ENCODE peak calls at places on chromosomes 4 and X, in seven cellular contexts. One of them, this sample, is unnamed.

GRCh38 chr4:187782425-187782824 is 213.1 kb upstream of the ZFP42 start:
- DNase-seq in mesenchymal stem cell: no peak
- DNase-seq in neuronal stem cell: no peak
- DNase-seq in mesendoderm: no peak
- DNase-seq in trophoblast cell: no peak
- DNase-seq in H9: no peak
- DNase-seq in H1: no peak
- DNase-seq in this sample: no peak

GRCh38 chr4:129342820-129343219 is 246.9 kb downstream of the C4orf33 start:
- DNase-seq in mesenchymal stem cell: peak; percentile 91
- DNase-seq in neuronal stem cell: no peak
- DNase-seq in mesendoderm: no peak
- DNase-seq in trophoblast cell: no peak
- DNase-seq in H9: no peak
- DNase-seq in H1: no peak
- DNase-seq in this sample: peak; percentile 67

GRCh38 chrX:12949927-12950656 is 24.8 kb upstream of the TMSB4X start:
- DNase-seq in mesenchymal stem cell: peak; percentile 94
- DNase-seq in neuronal stem cell: no peak
- DNase-seq in mesendoderm: no peak
- DNase-seq in trophoblast cell: peak; percentile 55
- DNase-seq in H9: no peak
- DNase-seq in H1: no peak
- DNase-seq in this sample: peak; percentile 92

GRCh38 chr4:21507439-21507838 is 441.1 kb downstream of the KCNIP4 start:
- DNase-seq in mesenchymal stem cell: peak; percentile 30
- DNase-seq in neuronal stem cell: no peak
- DNase-seq in mesendoderm: peak; percentile 30
- DNase-seq in trophoblast cell: no peak
- DNase-seq in H9: no peak
- DNase-seq in H1: no peak
- DNase-seq in this sample: no peak

GRCh38 chrX:48852857-48853256 is 17.4 kb upstream of the PCSK1N start:
- DNase-seq in mesenchymal stem cell: no peak
- DNase-seq in neuronal stem cell: no peak
- DNase-seq in mesendoderm: no peak
- DNase-seq in trophoblast cell: no peak
- DNase-seq in H9: no peak
- DNase-seq in H1: no peak
- DNase-seq in this sample: no peak

GRCh38 chrX:39613997-39614679 is 483.6 kb downstream of the BCOR start:
- DNase-seq in mesenchymal stem cell: no peak
- DNase-seq in neuronal stem cell: no peak
- DNase-seq in mesendoderm: peak; percentile 4
- DNase-seq in trophoblast cell: no peak
- DNase-seq in H9: peak; percentile 72
- DNase-seq in H1: peak; percentile 25
- DNase-seq in this sample: no peak

GRCh38 chrX:16061296-16061695 is 62.1 kb upstream of the GRPR start:
- DNase-seq in mesenchymal stem cell: no peak
- DNase-seq in neuronal stem cell: no peak
- DNase-seq in mesendoderm: no peak
- DNase-seq in trophoblast cell: no peak
- DNase-seq in H9: no peak
- DNase-seq in H1: no peak
- DNase-seq in this sample: no peak

GRCh38 chr4:141425124-141425523 is 204.4 kb downstream of the ZNF330 start:
- DNase-seq in mesenchymal stem cell: peak; percentile 72
- DNase-seq in neuronal stem cell: no peak
- DNase-seq in mesendoderm: peak; percentile 1
- DNase-seq in trophoblast cell: no peak
- DNase-seq in H9: no peak
- DNase-seq in H1: no peak
- DNase-seq in this sample: peak; percentile 93

GRCh38 chrX:132467029-132467428 is 21.8 kb downstream of the MBNL3 start:
- DNase-seq in mesenchymal stem cell: peak; percentile 75
- DNase-seq in neuronal stem cell: no peak
- DNase-seq in mesendoderm: no peak
- DNase-seq in trophoblast cell: peak; percentile 25
- DNase-seq in H9: no peak
- DNase-seq in H1: no peak
- DNase-seq in this sample: peak; percentile 25

GRCh38 chrX:132474522-132474921 is 14.3 kb downstream of the MBNL3 start:
- DNase-seq in mesenchymal stem cell: no peak
- DNase-seq in neuronal stem cell: no peak
- DNase-seq in mesendoderm: no peak
- DNase-seq in trophoblast cell: no peak
- DNase-seq in H9: no peak
- DNase-seq in H1: no peak
- DNase-seq in this sample: no peak

GRCh38 chrX:132468454-132468853 is 20.4 kb downstream of the MBNL3 start:
- DNase-seq in mesenchymal stem cell: no peak
- DNase-seq in neuronal stem cell: no peak
- DNase-seq in mesendoderm: no peak
- DNase-seq in trophoblast cell: no peak
- DNase-seq in H9: no peak
- DNase-seq in H1: no peak
- DNase-seq in this sample: no peak

GRCh38 chrX:132470830-132471229 is 18.0 kb downstream of the MBNL3 start:
- DNase-seq in mesenchymal stem cell: no peak
- DNase-seq in neuronal stem cell: no peak
- DNase-seq in mesendoderm: peak; percentile 13
- DNase-seq in trophoblast cell: no peak
- DNase-seq in H9: no peak
- DNase-seq in H1: no peak
- DNase-seq in this sample: no peak

DNA sequence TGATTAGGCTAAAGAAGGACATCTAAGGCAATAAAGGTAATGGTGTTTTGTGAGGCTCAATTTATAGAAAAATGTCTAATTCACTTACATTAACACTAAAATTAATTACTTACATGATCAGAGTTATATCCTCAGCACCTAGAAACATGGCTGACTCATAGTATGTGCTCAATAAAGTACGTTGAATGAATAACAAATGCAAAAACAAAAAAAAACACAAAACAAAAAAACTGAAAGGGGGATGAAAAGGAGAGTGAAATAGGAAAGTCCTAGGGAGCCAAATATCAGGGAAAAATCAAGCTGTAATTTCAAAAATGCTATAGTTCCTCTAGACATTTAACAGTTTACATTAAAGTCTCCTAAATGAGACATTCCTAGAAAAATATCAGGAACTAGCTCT is 18.7 kb downstream of the MBNL3 start:
- DNase-seq in mesenchymal stem cell: no peak
- DNase-seq in neuronal stem cell: no peak
- DNase-seq in mesendoderm: no peak
- DNase-seq in trophoblast cell: no peak
- DNase-seq in H9: no peak
- DNase-seq in H1: no peak
- DNase-seq in this sample: no peak
- H3K23ac ChIP-seq in mesenchymal stem cell: no peak overlapping the region
- H3K23ac ChIP-seq in neuronal stem cell: no peak overlapping the region
- H3K23ac ChIP-seq in mesendoderm: no peak overlapping the region
- H3K23ac ChIP-seq in trophoblast cell: no peak overlapping the region
- H3K23ac ChIP-seq in H9: no peak overlapping the region
- H3K23ac ChIP-seq in H1: no peak overlapping the region
- H3K23ac ChIP-seq in this sample: no peak overlapping the region

DNA sequence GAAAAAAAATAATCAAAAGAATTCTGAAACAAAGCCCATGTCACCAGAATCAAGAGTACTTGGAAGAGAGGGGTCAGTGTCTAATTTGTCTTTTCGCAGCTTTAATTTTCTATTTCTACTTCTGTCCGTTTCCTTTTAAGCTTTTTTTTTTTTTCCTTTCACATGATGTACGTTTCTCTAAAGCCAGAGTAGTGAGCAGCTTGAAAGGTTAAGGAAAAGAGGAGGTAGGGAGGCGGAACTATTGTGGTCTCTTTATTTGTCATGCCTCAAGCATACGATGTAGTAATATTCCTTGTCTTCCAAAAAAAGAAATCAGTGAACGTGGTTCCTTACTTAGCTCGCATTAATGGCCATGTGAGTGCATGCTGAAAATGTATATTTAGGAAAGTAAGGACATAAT is 311.5 kb downstream of the TENM3 start:
- DNase-seq in mesenchymal stem cell: no peak
- DNase-seq in neuronal stem cell: no peak
- DNase-seq in mesendoderm: no peak
- DNase-seq in trophoblast cell: no peak
- DNase-seq in H9: no peak
- DNase-seq in H1: no peak
- DNase-seq in this sample: no peak
- H3K23ac ChIP-seq in mesenchymal stem cell: no peak overlapping the region
- H3K23ac ChIP-seq in neuronal stem cell: no peak overlapping the region
- H3K23ac ChIP-seq in mesendoderm: no peak overlapping the region
- H3K23ac ChIP-seq in trophoblast cell: no peak overlapping the region
- H3K23ac ChIP-seq in H9: no peak overlapping the region
- H3K23ac ChIP-seq in H1: no peak overlapping the region
- H3K23ac ChIP-seq in this sample: no peak overlapping the region

GRCh38 chrX:68947882-68948605 is 119.2 kb downstream of the EFNB1 start:
- DNase-seq in mesenchymal stem cell: peak; percentile 13
- DNase-seq in neuronal stem cell: no peak
- DNase-seq in mesendoderm: no peak
- DNase-seq in trophoblast cell: no peak
- DNase-seq in H9: no peak
- DNase-seq in H1: no peak
- DNase-seq in this sample: no peak

GRCh38 chrX:68953331-68953730 is 124.5 kb downstream of the EFNB1 start:
- DNase-seq in mesenchymal stem cell: no peak
- DNase-seq in neuronal stem cell: no peak
- DNase-seq in mesendoderm: no peak
- DNase-seq in trophoblast cell: no peak
- DNase-seq in H9: no peak
- DNase-seq in H1: no peak
- DNase-seq in this sample: no peak
- H3K23ac ChIP-seq in mesenchymal stem cell: no peak overlapping the region
- H3K23ac ChIP-seq in neuronal stem cell: no peak overlapping the region
- H3K23ac ChIP-seq in mesendoderm: no peak overlapping the region
- H3K23ac ChIP-seq in trophoblast cell: no peak overlapping the region
- H3K23ac ChIP-seq in H9: no peak overlapping the region
- H3K23ac ChIP-seq in H1: no peak overlapping the region
- H3K23ac ChIP-seq in this sample: no peak overlapping the region

GRCh38 chr4:33649015-33649414 is 2595.3 kb downstream of the ARAP2 start:
- DNase-seq in mesenchymal stem cell: peak; percentile 67
- DNase-seq in neuronal stem cell: no peak
- DNase-seq in mesendoderm: peak; percentile 61
- DNase-seq in trophoblast cell: no peak
- DNase-seq in H9: no peak
- DNase-seq in H1: no peak
- DNase-seq in this sample: peak; percentile 5
- H3K23ac ChIP-seq in mesenchymal stem cell: no peak overlapping the region
- H3K23ac ChIP-seq in neuronal stem cell: no peak overlapping the region
- H3K23ac ChIP-seq in mesendoderm: no peak overlapping the region
- H3K23ac ChIP-seq in trophoblast cell: no peak overlapping the region
- H3K23ac ChIP-seq in H9: no peak overlapping the region
- H3K23ac ChIP-seq in H1: no peak overlapping the region
- H3K23ac ChIP-seq in this sample: no peak overlapping the region

GRCh38 chrX:46814966-46815365 is 21.9 kb upstream of the RP2 start:
- DNase-seq in mesenchymal stem cell: no peak
- DNase-seq in neuronal stem cell: no peak
- DNase-seq in mesendoderm: no peak
- DNase-seq in trophoblast cell: no peak
- DNase-seq in H9: no peak
- DNase-seq in H1: no peak
- DNase-seq in this sample: no peak

GRCh38 chrX:46820391-46821100 is 16.3 kb upstream of the RP2 start:
- DNase-seq in mesenchymal stem cell: no peak
- DNase-seq in neuronal stem cell: no peak
- DNase-seq in mesendoderm: no peak
- DNase-seq in trophoblast cell: peak; percentile 56
- DNase-seq in H9: no peak
- DNase-seq in H1: no peak
- DNase-seq in this sample: no peak

GRCh38 chrX:46819136-46819535 is 17.7 kb upstream of the RP2 start:
- DNase-seq in mesenchymal stem cell: no peak
- DNase-seq in neuronal stem cell: no peak
- DNase-seq in mesendoderm: peak; percentile 52
- DNase-seq in trophoblast cell: peak; percentile 67
- DNase-seq in H9: no peak
- DNase-seq in H1: no peak
- DNase-seq in this sample: no peak
- H3K23ac ChIP-seq in mesenchymal stem cell: no peak overlapping the region
- H3K23ac ChIP-seq in neuronal stem cell: no peak overlapping the region
- H3K23ac ChIP-seq in mesendoderm: no peak overlapping the region
- H3K23ac ChIP-seq in trophoblast cell: no peak overlapping the region
- H3K23ac ChIP-seq in H9: no peak overlapping the region
- H3K23ac ChIP-seq in H1: no peak overlapping the region
- H3K23ac ChIP-seq in this sample: no peak overlapping the region

GRCh38 chr4:136847881-136848621 is 684.2 kb downstream of the PCDH18 start:
- DNase-seq in mesenchymal stem cell: no peak
- DNase-seq in neuronal stem cell: no peak
- DNase-seq in mesendoderm: no peak
- DNase-seq in trophoblast cell: no peak
- DNase-seq in H9: no peak
- DNase-seq in H1: no peak
- DNase-seq in this sample: no peak
- H3K23ac ChIP-seq in mesenchymal stem cell: no peak overlapping the region
- H3K23ac ChIP-seq in neuronal stem cell: no peak overlapping the region
- H3K23ac ChIP-seq in mesendoderm: no peak overlapping the region
- H3K23ac ChIP-seq in trophoblast cell: no peak overlapping the region
- H3K23ac ChIP-seq in H9: no peak overlapping the region
- H3K23ac ChIP-seq in H1: no peak overlapping the region
- H3K23ac ChIP-seq in this sample: no peak overlapping the region

This sample was measured in IMR-90.